ENCODE peak calls at places on chromosomes 1 and 21, in eight cellular contexts. L, E, X, H, Y, J, T and F are unnamed samples.

GRCh38 chr1:228141082-228141870 is 1.2 kb downstream of the GUK1 start:
- DNase-seq in Y (peak), T (no peak), J (no peak), X (peak), H (peak), L (peak), E (peak), F (peak)

GRCh38 chr21:18666725-18667124 is 263.1 kb upstream of the TMPRSS15 start:
- DNase-seq in T (no peak), H (no peak), J (no peak), X (no peak), Y (no peak), L (no peak), E (no peak), F (no peak)

GRCh38 chr1:62452951-62453350 is 16.1 kb downstream of the USP1 start:
- DNase-seq in E (no peak), T (no peak), H (peak), X (no peak), Y (peak), J (no peak), L (peak), F (no peak)

GRCh38 chr1:9822897-9823692 is 670 bp downstream of the CLSTN1 start:
- DNase-seq in L (peak), H (no peak), Y (peak), T (no peak), J (no peak), X (no peak), E (peak), F (peak)

GRCh38 chr1:159562680-159563079 is 24.9 kb upstream of the APCS start:
- DNase-seq in J (no peak), Y (no peak), T (no peak), L (no peak), H (no peak), E (no peak), X (no peak), F (no peak)

GRCh38 chr1:117114816-117115215 is 6.7 kb downstream of the TRIM45 start:
- DNase-seq in X (no peak), T (no peak), J (no peak), H (no peak), E (no peak), Y (no peak), L (no peak), F (no peak)

GRCh38 chr1:89633103-89633744 is at the start of gene LRRC8C:
- DNase-seq in X (peak), H (peak), T (no peak), Y (peak), J (no peak), E (peak), L (peak), F (peak)

GRCh38 chr1:23290811-23291565 is 53.1 kb downstream of the HNRNPR start:
- DNase-seq in X (no peak), T (no peak), J (no peak), Y (no peak), H (no peak), E (no peak), L (no peak), F (no peak)

GRCh38 chr1:173771536-173771935 is 52.9 kb upstream of the DARS2 start:
- DNase-seq in Y (no peak), T (no peak), E (no peak), X (no peak), J (no peak), H (no peak), L (no peak), F (no peak)

GRCh38 chr1:19646366-19646765 is 2.3 kb downstream of the NBL1 start:
- DNase-seq in Y (no peak), J (no peak), X (no peak), E (peak), T (no peak), L (no peak), H (peak), F (peak)

GRCh38 chr1:11331036-11331765 is 58.2 kb downstream of the UBIAD1 start:
- DNase-seq in T (no peak), Y (no peak), X (no peak), L (no peak), H (peak), E (no peak), J (no peak), F (no peak)

GRCh38 chr1:214808845-214809460 is 206.0 kb downstream of the CENPF start:
- DNase-seq in L (peak), J (no peak), T (peak), E (peak), X (no peak), Y (peak), H (peak), F (no peak)

GRCh38 chr1:24896176-24896575 is 33.9 kb downstream of the RUNX3 start:
- DNase-seq in Y (no peak), L (no peak), J (no peak), T (no peak), E (no peak), X (peak), H (no peak), F (no peak)

GRCh38 chr1:96145486-96145885 is 576.1 kb upstream of the PTBP2 start:
- DNase-seq in E (no peak), X (no peak), Y (peak), J (no peak), L (peak), T (no peak), H (no peak), F (no peak)

GRCh38 chr1:100441651-100442050 is 89.3 kb downstream of the CDC14A start:
- DNase-seq in H (no peak), Y (no peak), X (no peak), T (no peak), E (no peak), J (no peak), L (no peak), F (peak)

GRCh38 chr1:157495285-157495684 is 57.0 kb downstream of the FCRL5 start:
- DNase-seq in E (no peak), J (no peak), T (no peak), L (no peak), X (no peak), H (no peak), Y (no peak), F (no peak)

GRCh38 chr1:151718011-151718431 is 1.4 kb upstream of the CELF3 start:
- DNase-seq in X (no peak), H (no peak), T (no peak), J (no peak), E (no peak), L (no peak), Y (peak), F (no peak)

GRCh38 chr1:63651110-63651776 is 58.0 kb downstream of the PGM1 start:
- DNase-seq in J (no peak), H (peak), E (no peak), L (peak), X (no peak), T (no peak), Y (peak), F (peak)

GRCh38 chr1:3729594-3730555 is 22.4 kb upstream of the CCDC27 start:
- DNase-seq in Y (peak), H (no peak), E (no peak), T (no peak), X (no peak), J (no peak), L (no peak), F (no peak)

GRCh38 chr1:3730556-3731247 is 21.5 kb upstream of the CCDC27 start:
- DNase-seq in H (no peak), L (no peak), J (no peak), Y (no peak), E (no peak), X (no peak), T (no peak), F (no peak)

GRCh38 chr1:3727825-3728776 is 24.1 kb upstream of the CCDC27 start:
- DNase-seq in Y (no peak), L (no peak), E (no peak), J (no peak), T (no peak), X (no peak), H (no peak), F (no peak)

GRCh38 chr1:3725366-3725765 is 26.9 kb upstream of the CCDC27 start:
- DNase-seq in E (no peak), H (no peak), L (no peak), T (no peak), J (no peak), Y (no peak), X (no peak), F (no peak)

DNA sequence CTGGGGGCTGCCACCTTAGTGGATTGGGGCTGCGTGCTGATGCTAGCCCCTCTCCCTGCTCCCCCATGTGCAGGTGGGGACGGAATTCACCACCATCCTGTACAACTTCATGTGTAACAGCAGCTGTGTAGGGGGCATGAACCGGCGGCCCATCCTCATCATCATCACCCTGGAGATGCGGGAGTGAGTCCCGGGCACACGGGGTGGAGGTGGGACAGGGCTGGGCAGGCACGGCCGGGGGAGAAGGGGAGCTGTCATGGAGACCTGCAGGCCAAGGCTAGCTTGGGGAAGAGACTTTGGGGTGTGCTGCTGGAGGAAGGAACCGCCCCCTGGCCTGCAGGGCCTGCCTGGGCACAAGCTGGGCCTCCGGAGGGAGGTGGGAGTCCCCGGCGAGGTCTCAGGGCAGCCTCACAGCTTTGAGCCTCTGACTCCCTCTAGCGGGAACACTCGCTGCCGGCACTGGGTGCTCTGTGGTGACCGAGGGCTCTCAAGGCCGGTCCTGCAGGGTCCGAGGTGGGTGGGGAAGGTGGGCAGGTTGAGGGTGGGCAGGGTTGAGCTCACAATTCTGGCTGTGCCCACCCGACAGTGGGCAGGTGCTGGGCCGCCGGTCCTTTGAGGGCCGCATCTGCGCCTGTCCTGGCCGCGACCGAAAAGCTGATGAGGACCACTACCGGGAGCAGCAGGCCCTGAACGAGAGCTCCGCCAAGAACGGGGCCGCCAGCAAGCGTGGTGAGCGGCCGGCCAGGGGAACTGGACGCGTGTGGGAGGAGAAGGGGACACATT is 25.0 kb upstream of the CCDC27 start:
- DNase-seq in H (no peak), J (no peak), Y (peak), X (no peak), E (no peak), L (no peak), T (no peak), F (peak)
- TF ChIP-seq CTCF in H (no peak), J (peak), Y (peak), X (no peak), E (no peak), L (no peak), T (peak), F (peak)

GRCh38 chr1:85582687-85583354 is 2.3 kb downstream of the CCN1 start:
- DNase-seq in E (no peak), H (peak), X (no peak), J (no peak), T (no peak), Y (peak), L (peak), F (no peak)
- TF ChIP-seq CTCF in E (no peak), H (no peak), X (no peak), J (no peak), T (no peak), Y (no peak), L (no peak), F (no peak)

DNA sequence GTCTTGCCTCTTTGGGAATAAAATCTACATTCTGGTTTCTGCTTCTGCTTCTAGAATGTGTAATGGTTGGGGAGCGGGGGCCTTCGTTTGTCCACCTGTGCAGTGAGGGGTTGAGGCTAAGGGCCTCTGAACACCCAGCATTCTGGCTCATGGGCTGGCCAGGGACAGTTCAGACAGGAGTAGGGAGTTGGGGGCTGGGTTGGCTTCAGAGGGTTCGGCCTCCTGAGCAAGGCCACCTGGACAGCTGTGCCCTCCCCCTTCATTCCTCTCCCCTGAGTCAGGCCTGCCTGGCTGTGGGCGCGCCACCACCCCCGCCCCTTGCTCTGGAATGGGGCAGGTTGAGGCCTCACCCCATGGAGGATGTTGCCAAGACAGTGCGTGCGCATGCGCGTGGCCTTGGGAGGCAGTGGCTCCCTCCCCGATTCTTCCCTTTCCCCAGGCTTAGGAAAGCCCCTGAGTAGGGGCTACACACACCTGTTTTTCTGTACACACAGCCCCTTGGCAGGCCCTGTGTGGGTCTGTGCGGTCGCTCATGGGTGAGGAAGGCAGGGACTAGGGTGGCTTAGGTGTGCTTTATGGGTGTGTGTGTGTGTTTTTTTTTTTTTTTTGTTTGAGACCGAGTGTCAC is 57.0 kb downstream of the YARS1 start:
- DNase-seq in E (peak), X (no peak), L (peak), H (peak), T (peak), Y (no peak), J (no peak), F (no peak)
- TF ChIP-seq CTCF in E (no peak), X (no peak), L (no peak), H (no peak), T (no peak), Y (no peak), J (no peak), F (no peak)

GRCh38 chr21:41593051-41593783 is 85.3 kb upstream of the TMPRSS2 start:
- DNase-seq in H (no peak), L (no peak), T (no peak), X (no peak), Y (no peak), J (no peak), E (no peak), F (no peak)

GRCh38 chr21:41585199-41585994 is 77.4 kb upstream of the TMPRSS2 start:
- DNase-seq in Y (no peak), J (no peak), L (no peak), E (no peak), X (no peak), T (no peak), H (no peak), F (no peak)

GRCh38 chr21:41589620-41590175 is 81.7 kb upstream of the TMPRSS2 start:
- DNase-seq in X (no peak), J (no peak), H (no peak), L (no peak), E (no peak), T (no peak), Y (no peak), F (no peak)

GRCh38 chr21:41584603-41585176 is 76.7 kb upstream of the TMPRSS2 start:
- DNase-seq in T (no peak), X (no peak), J (no peak), H (no peak), Y (no peak), L (no peak), E (no peak), F (no peak)

GRCh38 chr21:41589131-41589530 is 81.2 kb upstream of the TMPRSS2 start:
- DNase-seq in J (no peak), Y (no peak), T (no peak), L (no peak), H (no peak), X (no peak), E (no peak), F (no peak)
- TF ChIP-seq CTCF in J (no peak), Y (no peak), T (peak), L (no peak), H (no peak), X (no peak), E (no peak), F (no peak)

DNA sequence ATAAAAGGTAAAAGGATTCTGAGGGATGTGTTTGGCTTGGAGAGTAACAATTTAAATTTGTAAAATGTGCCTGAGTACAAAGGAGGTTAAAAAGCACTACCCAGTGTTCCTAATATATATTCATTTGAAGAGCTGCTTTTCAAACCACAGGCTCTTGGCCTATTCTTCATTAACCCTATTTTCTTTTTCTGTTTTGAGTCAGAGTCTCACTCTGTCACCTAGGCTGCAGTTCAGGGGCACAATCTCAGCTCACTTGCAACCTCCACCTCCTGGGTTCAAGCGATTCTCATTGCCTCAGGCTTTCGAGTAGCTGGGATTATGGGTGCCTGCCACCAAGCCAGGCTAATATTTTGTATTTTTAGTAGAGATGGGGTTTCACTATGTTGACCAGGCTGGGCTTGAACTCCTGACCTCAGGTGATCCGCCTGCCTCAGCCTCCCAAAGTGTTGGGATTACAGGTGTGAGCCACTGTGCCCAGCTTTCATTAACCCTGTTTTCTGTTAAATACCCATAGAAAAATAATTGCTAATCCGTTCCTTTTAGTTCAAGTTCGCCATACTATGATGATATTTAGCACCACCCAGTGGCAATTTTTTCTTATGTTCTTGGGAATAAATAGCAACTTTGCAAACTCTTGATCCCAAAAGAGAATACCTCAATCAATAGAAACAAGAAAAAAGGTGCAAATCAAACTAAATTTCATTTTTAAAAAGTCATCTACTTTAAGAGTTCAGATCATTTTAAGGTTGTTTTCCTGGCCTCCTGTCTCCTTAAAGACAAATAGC is 30.5 kb downstream of the ZBTB8OS start:
- DNase-seq in H (no peak), J (no peak), Y (peak), X (no peak), T (no peak), L (peak), E (no peak), F (peak)
- TF ChIP-seq CTCF in H (peak), J (peak), Y (peak), X (no peak), T (peak), L (no peak), E (no peak), F (no peak)

GRCh38 chr1:147772540-147772939 is 12.1 kb upstream of the GJA5 start:
- DNase-seq in T (no peak), L (no peak), H (no peak), E (no peak), X (no peak), J (no peak), Y (no peak), F (no peak)

GRCh38 chr1:147768582-147768981 is 8.2 kb upstream of the GJA5 start:
- DNase-seq in H (no peak), T (no peak), E (no peak), Y (no peak), L (no peak), X (no peak), J (no peak), F (no peak)

GRCh38 chr1:147773215-147773715 is 12.9 kb upstream of the GJA5 start:
- DNase-seq in Y (no peak), J (no peak), L (no peak), E (no peak), X (no peak), H (no peak), T (no peak), F (no peak)

GRCh38 chr1:147769107-147769506 is 8.7 kb upstream of the GJA5 start:
- DNase-seq in L (no peak), E (no peak), X (peak), H (no peak), T (no peak), Y (no peak), J (no peak), F (no peak)

DNA sequence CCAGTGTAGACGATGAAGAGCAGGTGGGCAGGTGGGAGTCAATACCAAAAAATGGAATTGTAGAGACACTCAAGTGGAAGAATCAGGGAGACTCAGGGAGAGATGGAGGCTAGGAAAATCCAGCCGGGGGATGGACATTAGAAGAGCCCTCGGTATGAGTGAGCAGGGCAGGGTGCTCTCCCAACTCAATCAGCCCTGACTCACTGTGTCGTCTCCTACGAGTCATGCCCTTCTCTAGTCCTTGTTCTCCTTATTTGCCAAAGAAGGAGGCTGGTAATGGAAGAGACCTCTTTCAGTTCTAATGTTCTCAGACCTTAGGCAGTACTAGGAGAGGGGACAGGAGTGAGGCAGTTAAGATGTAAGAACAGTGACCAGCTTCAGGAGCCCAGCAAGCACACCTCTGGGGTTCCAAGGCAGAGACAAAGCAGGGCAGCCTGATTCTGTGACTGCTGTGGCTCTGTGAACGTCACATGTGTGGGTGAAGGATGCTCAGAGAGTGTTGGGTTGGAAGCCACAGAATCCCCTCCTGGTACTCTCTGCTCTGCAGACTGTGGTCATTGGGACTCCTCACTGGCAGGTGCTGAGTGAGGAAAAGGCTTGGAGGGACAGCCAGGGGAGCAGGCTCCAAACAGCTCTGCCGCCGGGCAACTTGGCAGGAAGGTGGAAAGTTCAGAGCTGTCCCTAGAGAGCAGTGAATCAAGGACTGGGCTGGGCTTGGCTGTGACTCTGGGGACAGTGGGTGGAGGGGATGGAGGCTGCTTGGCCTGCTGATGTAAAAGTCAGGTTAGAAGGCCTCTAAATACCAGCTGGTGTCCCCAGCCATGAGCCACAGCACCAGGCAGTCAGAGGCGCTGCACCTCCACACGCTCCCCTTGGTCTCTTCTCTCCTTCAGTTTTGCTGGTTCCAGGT is 11.1 kb upstream of the GJA5 start:
- DNase-seq in T (peak), H (peak), E (no peak), J (no peak), Y (peak), L (no peak), X (peak), F (no peak)
- TF ChIP-seq CTCF in T (no peak), H (no peak), E (no peak), J (no peak), Y (no peak), L (no peak), X (no peak), F (no peak)

GRCh38 chr1:67484492-67484891 is 54.3 kb upstream of the SERBP1 start:
- DNase-seq in T (no peak), L (no peak), E (no peak), H (no peak), Y (peak), X (no peak), J (no peak), F (peak)
- TF ChIP-seq CTCF in T (no peak), L (no peak), E (no peak), H (no peak), Y (no peak), X (no peak), J (no peak), F (no peak)

GRCh38 chr1:237672748-237673147 is 218.0 kb downstream of the ZP4 start:
- DNase-seq in Y (no peak), H (peak), X (no peak), E (peak), T (no peak), L (no peak), J (no peak), F (no peak)
- TF ChIP-seq CTCF in Y (no peak), H (peak), X (no peak), E (peak), T (peak), L (no peak), J (no peak), F (no peak)

GRCh38 chr1:208654241-208654640 is 410.1 kb upstream of the PLXNA2 start:
- DNase-seq in H (peak), E (peak), J (peak), Y (peak), X (no peak), L (peak), T (no peak), F (no peak)
- TF ChIP-seq CTCF in H (peak), E (peak), J (peak), Y (peak), X (no peak), L (no peak), T (peak), F (peak)